ENCODE peak calls at places on chromosomes 5 and 9, in five cellular contexts. W, G, D, M and J are unnamed samples.

GRCh38 chr5:62112689-62113220 is 193.3 kb upstream of the KIF2A start:
- DNase-seq in W (no peak), G (no peak), D (no peak), M (no peak), J (no peak)

GRCh38 chr5:28779161-28779754 is 1740.9 kb upstream of the CDH9 start:
- DNase-seq in W (no peak), G (peak; percentile 13), D (no peak), M (no peak), J (no peak)

GRCh38 chr9:89428901-89429890 is 68.7 kb downstream of the SEMA4D start:
- DNase-seq in W (no peak), G (no peak), D (no peak), M (no peak), J (peak; percentile 66)

GRCh38 chr5:107538331-107539162 is 132.2 kb downstream of the EFNA5 start:
- DNase-seq in W (no peak), G (no peak), D (no peak), M (no peak), J (no peak)

GRCh38 chr9:129242191-129242953 is 64.3 kb upstream of the IER5L start:
- DNase-seq in W (no peak), G (no peak), D (peak; percentile 61), M (no peak), J (no peak)

GRCh38 chr9:76603448-76603895 is 144.5 kb downstream of the GCNT1 start:
- DNase-seq in W (no peak), G (no peak), D (no peak), M (no peak), J (no peak)

GRCh38 chr5:34621280-34622045 is 34.7 kb upstream of the RAI14 start:
- DNase-seq in W (no peak), G (no peak), D (no peak), M (no peak), J (no peak)

GRCh38 chr5:110371011-110371724 is 355.3 kb downstream of the TMEM232 start:
- DNase-seq in W (no peak), G (no peak), D (no peak), M (no peak), J (no peak)

GRCh38 chr5:156522651-156523529 is 195.9 kb downstream of the SGCD start:
- DNase-seq in W (no peak), G (no peak), D (no peak), M (no peak), J (no peak)

GRCh38 chr5:33321026-33321425 is 119.7 kb upstream of the TARS1 start:
- DNase-seq in W (no peak), G (no peak), D (no peak), M (no peak), J (no peak)

GRCh38 chr9:116271307-116271706 is 117.7 kb downstream of the PAPPA start:
- DNase-seq in W (no peak), G (no peak), D (no peak), M (no peak), J (no peak)
- TF ChIP-seq POLR2AphosphoS5 in W (no peak), G (no peak), D (no peak), M (no peak), J (no peak)

DNA sequence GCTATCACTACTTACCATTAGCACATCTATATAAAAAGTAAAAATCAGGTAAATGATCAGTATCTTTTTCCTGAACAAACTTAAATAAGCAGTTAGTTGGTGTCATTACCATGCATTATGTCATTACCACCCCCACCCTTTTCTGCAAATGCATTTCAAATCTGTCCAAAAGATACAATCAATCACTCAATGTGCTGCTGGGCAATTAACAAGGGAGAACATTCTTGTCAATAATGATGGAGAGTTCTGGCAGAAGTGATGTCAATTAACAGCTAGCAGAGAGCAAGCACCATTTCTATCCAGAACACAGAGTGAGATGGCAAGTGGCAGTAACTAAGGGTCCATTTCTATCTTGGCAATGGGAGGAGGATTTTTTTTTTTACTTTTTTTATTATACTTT is 3.5 kb upstream of the PDE4D start:
- DNase-seq in W (no peak), G (no peak), D (no peak), M (no peak), J (no peak)
- TF ChIP-seq POLR2AphosphoS5 in W (no peak), G (no peak), D (no peak), M (no peak), J (no peak)

GRCh38 chr9:18260527-18260926 is 213.4 kb upstream of the ADAMTSL1 start:
- DNase-seq in W (no peak), G (no peak), D (no peak), M (no peak), J (no peak)
- TF ChIP-seq POLR2AphosphoS5 in W (no peak), G (no peak), D (no peak), M (no peak), J (no peak)

DNA sequence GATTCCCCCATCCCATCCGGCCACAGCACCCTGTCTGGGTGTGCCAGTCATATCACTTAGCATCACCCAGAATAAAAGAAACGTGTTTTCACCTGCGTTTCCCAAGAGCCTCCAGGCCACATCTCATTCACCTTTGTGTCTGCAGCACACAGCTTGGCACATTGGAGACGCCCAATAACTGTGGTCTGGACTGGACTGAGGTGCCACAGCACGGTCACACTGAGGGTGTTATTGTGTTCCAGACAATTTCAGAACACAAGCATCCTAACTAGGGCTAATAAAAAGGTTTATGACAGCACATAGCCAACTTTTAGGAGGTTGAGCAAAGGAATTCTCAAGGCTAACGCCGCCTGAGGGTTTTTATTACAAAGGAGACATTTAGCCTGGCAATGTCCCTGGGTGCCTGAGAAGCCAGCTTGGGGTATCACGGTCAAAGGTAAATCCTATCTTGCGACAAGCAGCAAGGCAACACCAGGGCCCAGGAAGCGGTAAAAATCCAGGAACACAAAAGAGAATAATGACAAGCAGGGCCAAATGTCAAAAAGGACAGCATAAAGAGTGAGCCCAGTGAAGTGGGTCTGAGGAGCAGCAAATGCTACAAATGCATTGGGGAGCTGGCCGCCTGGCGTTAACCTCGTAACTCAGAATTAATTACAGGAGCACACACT is 3.4 kb downstream of the EPB41L4B start:
- DNase-seq in W (no peak), G (no peak), D (no peak), M (no peak), J (no peak)
- TF ChIP-seq POLR2AphosphoS5 in W (no peak), G (no peak), D (no peak), M (no peak), J (no peak)

GRCh38 chr5:111776903-111777302 is 19.9 kb upstream of the NREP start:
- DNase-seq in W (no peak), G (no peak), D (no peak), M (no peak), J (no peak)

GRCh38 chr5:111781200-111781599 is 24.2 kb upstream of the NREP start:
- DNase-seq in W (no peak), G (no peak), D (no peak), M (no peak), J (no peak)

GRCh38 chr5:111782171-111782570 is 25.2 kb upstream of the NREP start:
- DNase-seq in W (no peak), G (no peak), D (no peak), M (no peak), J (no peak)

GRCh38 chr5:111777382-111777781 is 20.4 kb upstream of the NREP start:
- DNase-seq in W (no peak), G (no peak), D (no peak), M (no peak), J (no peak)

DNA sequence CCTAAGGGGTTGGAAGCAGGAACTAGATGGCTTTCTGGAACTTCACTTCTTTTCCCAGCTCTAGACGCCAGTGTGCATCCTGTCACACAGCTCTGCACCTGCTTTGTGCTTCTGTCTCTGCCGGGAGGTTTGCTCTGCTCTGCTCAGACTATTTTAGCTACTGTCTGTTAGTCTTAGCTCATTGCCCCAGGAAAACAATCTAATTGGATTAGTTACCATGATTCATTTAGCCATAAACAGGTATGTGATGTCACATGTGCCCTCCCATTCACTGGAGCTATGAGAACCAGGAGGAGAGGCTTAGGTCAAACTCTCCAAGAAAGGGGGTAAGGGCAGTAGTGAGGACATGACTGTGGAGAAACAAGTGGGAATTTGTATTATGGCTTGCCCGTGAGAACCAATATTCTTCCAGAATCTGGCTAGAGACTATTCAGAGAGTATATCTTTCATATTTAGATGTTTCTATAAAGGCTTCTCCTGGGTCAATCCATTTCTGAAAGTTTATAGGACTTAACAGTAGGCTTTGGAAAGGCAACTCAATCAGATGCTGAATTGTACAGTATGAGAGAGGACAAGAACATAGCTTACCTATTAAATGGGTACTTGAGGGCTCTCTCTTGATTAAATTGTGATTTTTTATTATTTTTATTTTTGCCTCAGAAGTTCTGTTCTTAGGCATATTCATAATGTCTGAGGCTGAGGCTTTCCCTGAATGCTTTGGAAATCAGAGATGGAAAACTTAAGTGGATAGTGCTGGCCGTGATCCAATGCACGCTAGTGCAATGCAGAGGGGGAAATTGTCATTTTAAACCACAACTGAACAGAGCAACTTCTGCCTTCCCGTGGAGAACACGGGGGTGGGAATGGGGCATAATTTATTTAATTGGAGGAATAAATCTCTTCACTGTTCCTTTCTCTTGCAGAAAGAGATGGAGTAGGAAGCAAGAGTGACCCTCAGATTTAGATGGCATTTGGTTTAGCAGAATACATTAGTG is 22.6 kb upstream of the NREP start:
- DNase-seq in W (no peak), G (no peak), D (no peak), M (no peak), J (no peak)
- TF ChIP-seq POLR2AphosphoS5 in W (no peak), G (no peak), D (no peak), M (no peak), J (no peak)

DNA sequence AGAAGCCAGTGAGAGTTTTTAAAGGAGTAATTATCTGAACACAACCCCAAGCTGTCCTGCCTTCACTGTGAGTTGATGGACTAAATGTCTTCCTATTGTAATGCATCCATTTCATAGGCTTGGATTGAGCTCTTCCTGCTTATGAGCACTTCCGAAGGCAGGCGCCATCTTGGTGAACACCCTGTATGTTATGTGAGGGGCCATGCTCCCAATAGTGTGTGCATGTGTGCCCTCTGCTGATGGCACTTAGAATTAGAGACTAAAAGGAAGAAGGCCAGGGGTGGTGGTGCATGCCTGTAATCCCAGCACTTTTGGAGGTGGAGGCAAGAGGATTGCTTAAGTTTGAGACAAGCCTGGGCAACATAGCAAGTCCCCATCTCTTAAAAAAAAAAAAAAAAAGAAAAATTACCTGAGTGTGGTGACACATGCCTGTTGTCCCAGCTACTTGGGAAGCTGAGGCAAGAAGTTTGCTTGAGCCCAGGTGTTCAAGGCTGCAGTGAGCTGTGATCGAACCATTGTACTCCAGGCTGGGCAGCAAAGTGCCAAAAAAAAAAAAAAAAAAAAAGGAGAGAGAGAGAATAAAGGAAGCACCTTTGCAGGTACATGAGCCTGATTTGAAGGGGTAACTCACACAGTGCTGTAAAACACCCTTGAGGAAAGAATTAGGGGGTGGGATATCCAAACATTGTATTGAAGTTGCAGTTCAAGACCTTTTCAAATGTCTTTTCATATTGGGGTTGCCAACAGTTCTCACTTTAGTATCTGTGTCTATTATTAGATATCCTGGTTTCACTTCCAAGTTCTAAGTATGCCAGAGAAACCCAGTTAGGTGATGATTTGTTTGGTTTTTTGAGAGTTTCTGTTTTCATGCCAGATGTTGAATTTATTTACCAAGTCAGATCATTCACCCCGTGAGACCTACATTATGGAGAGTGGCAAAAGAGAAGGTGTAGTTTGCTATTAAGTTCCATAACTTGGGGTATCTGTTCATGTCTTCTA is 64.8 kb downstream of the C9orf152 start:
- DNase-seq in W (peak; percentile 22), G (no peak), D (no peak), M (no peak), J (no peak)
- TF ChIP-seq POLR2AphosphoS5 in W (no peak), G (no peak), D (no peak), M (no peak), J (no peak)